ENCODE peak calls at places on chromosomes 6 and 20, in eight cellular contexts. N is ovary, H is upper lobe of left lung, O is A549, G is IMR-90, D is heart left ventricle, X is HepG2, T is tibial nerve. M is an unnamed sample.

GRCh38 chr20:41407617-41408016 is 41.0 kb upstream of the EMILIN3 start:
- DNase-seq in T (no peak), X (no peak), G (no peak), D (no peak), H (no peak), N (no peak), O (no peak), M (no peak)

GRCh38 chr6:118476554-118476953 is 71.5 kb upstream of the PLN start:
- DNase-seq in D (no peak), T (no peak), X (no peak), H (no peak), O (no peak), G (no peak), N (no peak), M (no peak)

GRCh38 chr20:37864275-37864674 is 38.7 kb upstream of the VSTM2L start:
- DNase-seq in G (no peak), N (no peak), D (no peak), X (no peak), T (no peak), H (no peak), O (no peak), M (no peak)

GRCh38 chr20:38109657-38110524 is 55.2 kb downstream of the TGM2 start:
- DNase-seq in H (no peak), G (peak; percentile 79), X (peak; percentile 99), N (peak; percentile 52), O (peak; percentile 77), D (peak; percentile 92), T (peak; percentile 76), M (peak; percentile 79)

GRCh38 chr6:345747-346388 is 45.7 kb upstream of the IRF4 start:
- DNase-seq in T (no peak), O (no peak), G (peak; percentile 26), N (no peak), H (no peak), X (no peak), D (peak; percentile 13), M (no peak)

GRCh38 chr20:11473971-11474370 is 443.7 kb upstream of the BTBD3 start:
- DNase-seq in D (no peak), T (no peak), N (no peak), O (no peak), G (no peak), H (no peak), X (no peak), M (no peak)

GRCh38 chr6:26311385-26312095 is 53.5 kb upstream of the BTN3A2 start:
- DNase-seq in X (peak; percentile 82), O (no peak), H (no peak), N (peak; percentile 63), G (peak; percentile 73), T (peak; percentile 71), D (no peak), M (no peak)

GRCh38 chr6:95690328-95690727 is 113.0 kb downstream of the MANEA start:
- DNase-seq in O (no peak), T (no peak), G (no peak), N (no peak), D (no peak), X (no peak), H (no peak), M (no peak)

GRCh38 chr6:12962995-12963394 is 246.4 kb downstream of the PHACTR1 start:
- DNase-seq in X (no peak), O (no peak), G (no peak), T (no peak), H (no peak), D (no peak), N (no peak), M (no peak)

GRCh38 chr20:51554538-51555165 is 12.1 kb upstream of the NFATC2 start:
- DNase-seq in N (no peak), D (no peak), T (no peak), H (no peak), X (no peak), O (no peak), G (peak; percentile 78), M (no peak)

GRCh38 chr6:32643904-32644303 is 6.7 kb downstream of the HLA-DQA1 start:
- DNase-seq in X (no peak), G (no peak), N (no peak), H (no peak), T (no peak), O (no peak), D (no peak), M (no peak)
- TF ChIP-seq POLR2A in X (no peak), G (no peak), N (no peak), H (no peak), T (no peak), O (no peak), D (no peak), M (no peak)

GRCh38 chr20:43913291-43914025 is 1.2 kb upstream of the TOX2 start:
- DNase-seq in N (no peak), H (no peak), O (no peak), X (no peak), D (no peak), T (no peak), G (no peak), M (no peak)

GRCh38 chr20:43916073-43916874 is 1.6 kb downstream of the TOX2 start:
- DNase-seq in T (no peak), G (no peak), D (no peak), X (no peak), N (no peak), H (peak; percentile 85), O (no peak), M (no peak)

GRCh38 chr20:43915209-43916072 is 789 bp downstream of the TOX2 start:
- DNase-seq in T (no peak), X (no peak), D (no peak), G (peak; percentile 23), O (no peak), H (peak; percentile 74), N (no peak), M (no peak)

GRCh38 chr20:43914286-43914685 is 366 bp upstream of the TOX2 start:
- DNase-seq in G (no peak), X (no peak), H (peak; percentile 83), N (no peak), D (no peak), O (no peak), T (no peak), M (peak; percentile 75)

DNA sequence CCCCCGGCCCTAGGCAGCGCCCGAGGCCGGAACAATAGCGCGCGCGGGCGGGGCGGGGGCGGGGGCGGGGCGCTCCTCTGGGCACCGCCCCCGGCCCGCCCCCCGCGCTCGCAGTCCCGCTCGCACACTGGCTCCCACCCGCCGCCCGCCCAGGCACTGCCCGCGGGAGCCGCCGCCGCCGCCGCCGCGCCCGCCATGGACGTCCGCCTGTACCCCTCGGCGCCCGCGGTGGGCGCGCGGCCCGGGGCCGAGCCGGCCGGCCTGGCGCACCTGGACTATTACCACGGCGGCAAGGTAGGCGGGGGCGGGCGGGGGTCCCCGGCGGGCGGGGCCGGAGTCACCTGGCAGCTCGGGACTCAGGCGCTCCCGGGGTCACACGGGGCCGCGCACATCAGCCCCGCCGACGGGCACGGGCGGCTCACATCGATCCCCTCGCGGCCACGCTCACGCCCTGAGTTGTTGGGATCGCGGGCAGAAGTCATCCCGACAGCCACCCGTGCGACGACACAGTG is at the start of gene TOX2:
- DNase-seq in O (peak; percentile 60), T (no peak), G (no peak), H (peak; percentile 92), N (no peak), X (no peak), D (no peak), M (peak; percentile 80)
- TF ChIP-seq POLR2A in O (no peak), T (no peak), G (no peak), H (no peak), N (no peak), X (no peak), D (no peak), M (no peak)

GRCh38 chr6:44062771-44063560 is 64.3 kb downstream of the MRPL14 start:
- DNase-seq in O (no peak), T (no peak), N (no peak), H (peak; percentile 81), G (no peak), D (peak; percentile 50), X (no peak), M (no peak)

GRCh38 chr6:44065443-44066115 is 61.7 kb downstream of the MRPL14 start:
- DNase-seq in O (no peak), X (no peak), T (no peak), G (peak; percentile 52), H (no peak), N (no peak), D (no peak), M (no peak)

GRCh38 chr6:44063561-44064059 is 63.6 kb downstream of the MRPL14 start:
- DNase-seq in N (no peak), D (no peak), O (no peak), H (no peak), T (no peak), G (no peak), X (no peak), M (no peak)

GRCh38 chr6:44064948-44065272 is 62.3 kb downstream of the MRPL14 start:
- DNase-seq in G (no peak), N (no peak), H (no peak), D (no peak), O (no peak), T (no peak), X (no peak), M (no peak)

GRCh38 chr6:44064089-44064947 is 62.9 kb downstream of the MRPL14 start:
- DNase-seq in G (peak; percentile 100), X (peak; percentile 56), T (peak; percentile 70), D (peak; percentile 64), O (peak; percentile 69), H (no peak), N (no peak), M (no peak)
- TF ChIP-seq POLR2A in G (peak; percentile 76), X (no peak), T (no peak), D (no peak), O (no peak), H (no peak), N (no peak), M (no peak)

DNA sequence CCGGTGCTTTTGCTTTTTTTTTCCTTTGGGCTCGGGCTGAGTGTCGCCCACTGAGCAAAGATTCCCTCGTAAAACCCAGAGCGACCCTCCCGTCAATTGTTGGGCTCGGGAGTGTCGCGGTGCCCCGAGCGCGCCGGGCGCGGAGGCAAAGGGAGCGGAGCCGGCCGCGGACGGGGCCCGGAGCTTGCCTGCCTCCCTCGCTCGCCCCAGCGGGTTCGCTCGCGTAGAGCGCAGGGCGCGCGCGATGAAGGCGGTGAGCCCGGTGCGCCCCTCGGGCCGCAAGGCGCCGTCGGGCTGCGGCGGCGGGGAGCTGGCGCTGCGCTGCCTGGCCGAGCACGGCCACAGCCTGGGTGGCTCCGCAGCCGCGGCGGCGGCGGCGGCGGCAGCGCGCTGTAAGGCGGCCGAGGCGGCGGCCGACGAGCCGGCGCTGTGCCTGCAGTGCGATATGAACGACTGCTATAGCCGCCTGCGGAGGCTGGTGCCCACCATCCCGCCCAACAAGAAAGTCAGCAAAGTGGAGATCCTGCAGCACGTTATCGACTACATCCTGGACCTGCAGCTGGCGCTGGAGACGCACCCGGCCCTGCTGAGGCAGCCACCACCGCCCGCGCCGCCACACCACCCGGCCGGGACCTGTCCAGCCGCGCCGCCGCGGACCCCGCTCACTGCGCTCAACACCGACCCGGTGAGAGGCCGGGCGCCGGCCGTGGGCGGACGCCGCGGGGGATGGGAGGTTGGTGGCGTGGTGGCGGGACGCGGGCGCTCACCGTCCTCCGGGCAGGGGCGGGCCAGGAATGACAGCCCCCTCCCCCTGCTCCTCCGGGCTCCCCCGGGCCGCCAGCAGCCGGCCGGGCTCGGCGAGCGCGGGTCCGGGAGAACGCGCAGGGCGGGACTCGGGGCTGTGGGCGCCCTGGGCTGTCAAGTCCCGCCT is 606 bp downstream of the ID4 start:
- DNase-seq in T (no peak), H (peak; percentile 92), D (peak; percentile 37), N (peak; percentile 30), X (peak; percentile 21), G (peak; percentile 38), O (peak; percentile 11), M (peak; percentile 87)
- TF ChIP-seq POLR2A in T (no peak), H (no peak), D (no peak), N (no peak), X (no peak), G (no peak), O (no peak), M (no peak)

GRCh38 chr6:106547961-106548453 is 81.3 kb downstream of the RTN4IP1 start:
- DNase-seq in O (no peak), D (no peak), H (no peak), X (peak; percentile 76), G (peak; percentile 85), T (no peak), N (peak; percentile 49), M (no peak)
- TF ChIP-seq POLR2A in O (no peak), D (no peak), H (no peak), X (no peak), G (no peak), T (no peak), N (no peak), M (no peak)

M was measured in lower leg skin.